ENCODE peak calls at places on chromosomes 4 and X, in six cellular contexts. One of them, this sample, is unnamed.

GRCh38 chr4:5186584-5187170 is 135.4 kb downstream of the STK32B start:
- DNase-seq in A549: no peak
- DNase-seq in astrocyte: no peak
- DNase-seq in GM23338: no peak
- DNase-seq in heart left ventricle: no peak
- DNase-seq in retina: no peak
- DNase-seq in this sample: no peak

GRCh38 chrX:10926906-10927305 is 184.2 kb upstream of the HCCS start:
- DNase-seq in A549: no peak
- DNase-seq in astrocyte: peak
- DNase-seq in GM23338: no peak
- DNase-seq in heart left ventricle: no peak
- DNase-seq in retina: no peak
- DNase-seq in this sample: peak

GRCh38 chr4:100736651-100737450 is 219.0 kb upstream of the EMCN start:
- DNase-seq in A549: no peak
- DNase-seq in astrocyte: peak
- DNase-seq in GM23338: no peak
- DNase-seq in heart left ventricle: peak
- DNase-seq in retina: peak
- DNase-seq in this sample: peak

GRCh38 chr4:6727943-6728250 is 11.9 kb downstream of the BLOC1S4 start:
- DNase-seq in A549: no peak
- DNase-seq in astrocyte: peak
- DNase-seq in GM23338: no peak
- DNase-seq in heart left ventricle: no peak
- DNase-seq in retina: no peak
- DNase-seq in this sample: no peak

GRCh38 chr4:182492456-182492855 is 249.3 kb downstream of the TENM3 start:
- DNase-seq in A549: no peak
- DNase-seq in astrocyte: peak
- DNase-seq in GM23338: no peak
- DNase-seq in heart left ventricle: no peak
- DNase-seq in retina: no peak
- DNase-seq in this sample: peak

GRCh38 chr4:52016985-52017384 is 3.2 kb downstream of the LRRC66 start:
- DNase-seq in A549: no peak
- DNase-seq in astrocyte: no peak
- DNase-seq in GM23338: no peak
- DNase-seq in heart left ventricle: no peak
- DNase-seq in retina: no peak
- DNase-seq in this sample: no peak

GRCh38 chr4:100828986-100829685 is 311.3 kb upstream of the EMCN start:
- DNase-seq in A549: no peak
- DNase-seq in astrocyte: peak
- DNase-seq in GM23338: no peak
- DNase-seq in heart left ventricle: no peak
- DNase-seq in retina: no peak
- DNase-seq in this sample: peak

GRCh38 chr4:170271723-170272122 is 182.0 kb upstream of the AADAT start:
- DNase-seq in A549: no peak
- DNase-seq in astrocyte: no peak
- DNase-seq in GM23338: no peak
- DNase-seq in heart left ventricle: no peak
- DNase-seq in retina: no peak
- DNase-seq in this sample: no peak

GRCh38 chr4:15395342-15395741 is 32.5 kb upstream of the C1QTNF7 start:
- DNase-seq in A549: no peak
- DNase-seq in astrocyte: no peak
- DNase-seq in GM23338: no peak
- DNase-seq in heart left ventricle: no peak
- DNase-seq in retina: no peak
- DNase-seq in this sample: no peak

GRCh38 chr4:73607375-73608026 is 12.7 kb downstream of the RASSF6 start:
- DNase-seq in A549: no peak
- DNase-seq in astrocyte: no peak
- DNase-seq in GM23338: no peak
- DNase-seq in heart left ventricle: no peak
- DNase-seq in retina: no peak
- DNase-seq in this sample: no peak

GRCh38 chr4:118833192-118833820 is 2.6 kb downstream of the SEC24D start:
- DNase-seq in A549: no peak
- DNase-seq in astrocyte: no peak
- DNase-seq in GM23338: no peak
- DNase-seq in heart left ventricle: no peak
- DNase-seq in retina: no peak
- DNase-seq in this sample: no peak

This sample was measured in NCI-H226.